ENCODE peak calls at places on chromosomes 2 and 18, in four cellular contexts. I is neural crest cell, E is GM12865, D is osteoblast. Q is an unnamed sample.

GRCh38 chr2:2173633-2174032 is 157.4 kb downstream of the MYT1L start:
- DNase-seq in I (no peak), E (no peak), D (no peak), Q (no peak)

GRCh38 chr2:230205034-230205433 is 14.8 kb downstream of the SP110 start:
- DNase-seq in I (no peak), E (peak; percentile 56), D (no peak), Q (no peak)

GRCh38 chr2:201857326-201857725 is 51.0 kb downstream of the CDK15 start:
- DNase-seq in I (no peak), E (no peak), D (no peak), Q (no peak)

GRCh38 chr2:164903214-164903613 is 52.1 kb downstream of the SLC38A11 start:
- DNase-seq in I (no peak), E (no peak), D (peak; percentile 17), Q (peak; percentile 84)

GRCh38 chr2:8479298-8479697 is 202.6 kb upstream of the ID2 start:
- DNase-seq in I (no peak), E (no peak), D (no peak), Q (no peak)

GRCh38 chr18:38966846-38967245 is 1401.2 kb upstream of the CELF4 start:
- DNase-seq in I (no peak), E (no peak), D (no peak), Q (no peak)

GRCh38 chr2:62941413-62941812 is 109.2 kb upstream of the OTX1 start:
- DNase-seq in I (no peak), E (no peak), D (no peak), Q (no peak)

GRCh38 chr18:29184654-29185053 is 1007.7 kb upstream of the CDH2 start:
- DNase-seq in I (no peak), E (no peak), D (no peak), Q (no peak)

GRCh38 chr2:44676379-44676778 is 265.1 kb upstream of the SIX3 start:
- DNase-seq in I (no peak), E (no peak), D (no peak), Q (no peak)

GRCh38 chr2:8534729-8535397 is 147.0 kb upstream of the ID2 start:
- DNase-seq in I (no peak), E (no peak), D (peak; percentile 81), Q (no peak)

GRCh38 chr2:221205103-221205502 is 367.0 kb downstream of the EPHA4 start:
- DNase-seq in I (no peak), E (no peak), D (no peak), Q (no peak)

GRCh38 chr2:39735648-39736047 is 43.4 kb downstream of the THUMPD2 start:
- DNase-seq in I (no peak), E (no peak), D (no peak), Q (no peak)

GRCh38 chr2:236833501-236834186 is 252.0 kb upstream of the COPS8 start:
- DNase-seq in I (no peak), E (no peak), D (no peak), Q (no peak)

GRCh38 chr18:42184685-42185477 is 229.8 kb downstream of the PIK3C3 start:
- DNase-seq in I (no peak), E (no peak), D (no peak), Q (no peak)

GRCh38 chr2:232632904-232633412 is 446 bp upstream of the EFHD1 start:
- DNase-seq in I (no peak), E (no peak), D (peak; percentile 52), Q (no peak)

GRCh38 chr2:226977775-226978190 is 141.9 kb downstream of the RHBDD1 start:
- DNase-seq in I (no peak), E (no peak), D (no peak), Q (peak; percentile 64)

GRCh38 chr18:55634545-55634944 is 46.6 kb upstream of the TCF4 start:
- DNase-seq in I (no peak), E (no peak), D (peak; percentile 74), Q (peak; percentile 69)

GRCh38 chr2:126891681-126892500 is 6.8 kb upstream of the TEX51 start:
- DNase-seq in I (no peak), E (no peak), D (no peak), Q (no peak)

GRCh38 chr2:180050246-180050645 is 43.1 kb upstream of the CWC22 start:
- DNase-seq in I (no peak), E (no peak), D (no peak), Q (no peak)

GRCh38 chr2:19540739-19541503 is 182.5 kb upstream of the OSR1 start:
- DNase-seq in I (no peak), E (peak; percentile 24), D (peak; percentile 67), Q (peak; percentile 74)

GRCh38 chr2:112623913-112624777 is 21.6 kb upstream of the SLC20A1 start:
- DNase-seq in I (no peak), E (peak; percentile 81), D (peak; percentile 90), Q (no peak)

GRCh38 chr2:64762301-64762997 is 108.7 kb upstream of the SERTAD2 start:
- DNase-seq in I (no peak), E (no peak), D (no peak), Q (no peak)

GRCh38 chr2:232634319-232635150 is 1.1 kb downstream of the EFHD1 start:
- DNase-seq in I (no peak), E (no peak), D (peak; percentile 88), Q (no peak)

GRCh38 chr2:163248321-163249090 is 409.9 kb upstream of the KCNH7 start:
- DNase-seq in I (no peak), E (no peak), D (no peak), Q (no peak)

GRCh38 chr2:213246665-213247281 is 37.5 kb upstream of the SPAG16 start:
- DNase-seq in I (peak; percentile 56), E (peak; percentile 83), D (no peak), Q (no peak)

GRCh38 chr2:85019121-85019520 is 48.2 kb downstream of the KCMF1 start:
- DNase-seq in I (no peak), E (no peak), D (no peak), Q (no peak)

GRCh38 chr2:127455566-127456493 is 37.6 kb downstream of the PROC start:
- DNase-seq in I (no peak), E (no peak), D (no peak), Q (no peak)

GRCh38 chr2:51424418-51424817 is 392.5 kb upstream of the NRXN1 start:
- DNase-seq in I (no peak), E (no peak), D (no peak), Q (no peak)

GRCh38 chr2:26035110-26035728 is 1.3 kb downstream of the RAB10 start:
- DNase-seq in I (no peak), E (peak; percentile 22), D (no peak), Q (no peak)

GRCh38 chr2:119263025-119263424 is 39.4 kb downstream of the STEAP3 start:
- DNase-seq in I (no peak), E (no peak), D (no peak), Q (no peak)

GRCh38 chr2:168849610-168850009 is 40.6 kb downstream of the SPC25 start:
- DNase-seq in I (no peak), E (peak; percentile 28), D (peak; percentile 76), Q (no peak)

GRCh38 chr2:197008229-197008628 is 81.7 kb upstream of the PGAP1 start:
- DNase-seq in I (no peak), E (no peak), D (peak; percentile 59), Q (peak; percentile 17)

GRCh38 chr18:78728301-78729098 is 251.1 kb upstream of the SALL3 start:
- DNase-seq in I (no peak), E (no peak), D (no peak), Q (no peak)

GRCh38 chr2:96265840-96266569 is at the start of the genes CIAO1 and TMEM127:
- DNase-seq in I (peak; percentile 95), E (peak; percentile 99), D (peak; percentile 100), Q (peak; percentile 68)
- TF ChIP-seq CTCF in I (peak; percentile 58), E (no peak), D (peak; percentile 35), Q (peak; percentile 48)

DNA sequence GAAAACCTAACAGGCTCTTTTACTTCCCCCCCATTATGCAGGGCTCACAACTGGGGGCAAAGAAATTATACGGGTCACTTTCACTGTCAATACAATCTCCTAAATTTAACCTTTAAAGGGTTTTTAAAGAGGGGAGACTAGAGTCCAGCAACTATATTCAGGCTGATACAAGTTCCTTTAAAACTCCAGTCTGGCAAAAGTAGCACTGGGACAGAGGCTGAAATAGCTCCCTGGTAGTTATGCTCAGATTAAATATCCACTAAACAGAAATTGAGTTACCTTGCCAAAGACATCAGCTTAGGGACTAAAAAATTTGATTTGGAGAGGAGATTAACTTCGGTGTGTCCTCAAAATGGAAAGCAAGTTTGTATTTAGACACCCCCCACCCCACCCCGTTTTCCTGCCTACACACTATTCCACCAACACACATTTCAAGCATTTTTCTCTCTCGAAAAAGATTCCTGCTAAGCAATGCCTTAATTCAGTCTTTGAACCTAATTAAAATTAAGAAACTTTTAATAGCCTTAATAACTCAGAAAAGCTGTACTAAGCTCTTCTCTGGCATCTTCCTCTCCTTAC is 127.2 kb downstream of the OSBPL1A start:
- DNase-seq in I (no peak), E (no peak), D (peak; percentile 6), Q (no peak)
- TF ChIP-seq CTCF in I (no peak), E (no peak), D (no peak), Q (no peak)

GRCh38 chr18:58580078-58580477 is 48.8 kb downstream of the ALPK2 start:
- DNase-seq in I (no peak), E (no peak), D (no peak), Q (no peak)

GRCh38 chr18:58578835-58579560 is 49.9 kb downstream of the ALPK2 start:
- DNase-seq in I (no peak), E (no peak), D (peak; percentile 72), Q (peak; percentile 73)

GRCh38 chr18:58579561-58580047 is 49.3 kb downstream of the ALPK2 start:
- DNase-seq in I (no peak), E (no peak), D (peak; percentile 71), Q (peak; percentile 86)

GRCh38 chr18:58581265-58581664 is 47.6 kb downstream of the ALPK2 start:
- DNase-seq in I (no peak), E (no peak), D (peak; percentile 56), Q (no peak)

DNA sequence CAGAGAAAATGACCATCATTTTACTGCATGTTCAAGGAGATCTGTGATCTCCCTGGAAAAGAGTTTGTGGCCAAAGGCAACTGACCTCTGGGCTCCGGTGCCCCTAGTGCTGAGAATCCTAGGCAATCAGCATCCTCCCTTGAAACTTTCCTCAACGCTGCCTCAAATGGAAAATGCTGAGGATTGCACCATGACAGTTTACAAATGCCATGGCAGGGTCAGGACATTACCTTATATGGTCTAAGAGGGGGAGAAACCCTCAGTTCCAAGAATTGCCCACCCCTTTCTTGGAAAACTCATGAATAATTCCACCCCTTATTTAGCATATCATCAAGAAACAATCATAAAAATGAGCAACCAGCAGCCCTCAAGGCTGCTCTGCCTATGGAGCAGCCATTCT is 48.3 kb downstream of the ALPK2 start:
- DNase-seq in I (no peak), E (no peak), D (no peak), Q (no peak)
- TF ChIP-seq CTCF in I (no peak), E (no peak), D (peak; percentile 8), Q (peak; percentile 37)

GRCh38 chr18:11785444-11786055 is 65.7 kb upstream of the CHMP1B start:
- DNase-seq in I (no peak), E (no peak), D (no peak), Q (no peak)
- TF ChIP-seq CTCF in I (no peak), E (no peak), D (no peak), Q (no peak)

DNA sequence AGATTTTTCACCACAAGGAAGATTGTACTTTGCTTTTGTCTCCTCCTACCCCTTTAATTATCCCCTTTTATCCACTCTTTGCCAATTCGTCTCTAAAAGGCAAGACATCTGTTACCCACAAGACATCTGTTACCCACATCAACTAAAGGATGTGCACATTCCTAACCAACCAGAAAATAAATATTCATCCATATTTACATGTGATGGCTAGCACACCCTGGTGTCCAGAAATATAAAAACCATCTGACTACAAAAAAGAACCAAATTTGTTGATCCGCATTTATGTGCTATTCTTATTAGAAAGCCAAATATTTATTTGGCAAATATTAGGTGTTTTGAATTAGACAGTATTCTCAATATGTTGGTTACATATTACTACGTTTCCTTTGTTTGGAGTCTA is 35.7 kb downstream of the ACVR1C start:
- DNase-seq in I (no peak), E (peak; percentile 11), D (no peak), Q (no peak)
- TF ChIP-seq CTCF in I (peak; percentile 41), E (peak; percentile 8), D (peak; percentile 51), Q (no peak)